ENCODE peak calls at places on chromosomes 11 and 22, in ten cellular contexts. One of them, this sample, is unnamed.

GRCh38 chr11:102604875-102605274 is 20.3 kb downstream of the MMP20 start:
- DNase-seq in A549: no peak
- DNase-seq in ascending aorta: no peak
- DNase-seq in AG10803: no peak
- DNase-seq in choroid plexus epithelial cell: no peak
- DNase-seq in fibroblast of villous mesenchyme: no peak
- DNase-seq in BE2C: no peak
- DNase-seq in tibial artery: no peak
- DNase-seq in IMR-90: no peak
- DNase-seq in right lobe of liver: no peak
- DNase-seq in this sample: peak

GRCh38 chr11:86247608-86248007 is 3.1 kb downstream of the EED start:
- DNase-seq in A549: no peak
- DNase-seq in ascending aorta: no peak
- DNase-seq in AG10803: no peak
- DNase-seq in choroid plexus epithelial cell: no peak
- DNase-seq in fibroblast of villous mesenchyme: no peak
- DNase-seq in BE2C: no peak
- DNase-seq in tibial artery: no peak
- DNase-seq in IMR-90: no peak
- DNase-seq in right lobe of liver: no peak
- DNase-seq in this sample: peak

GRCh38 chr11:116193321-116194114 is 579.3 kb downstream of the BUD13 start:
- DNase-seq in A549: peak
- DNase-seq in ascending aorta: no peak
- DNase-seq in AG10803: peak
- DNase-seq in choroid plexus epithelial cell: peak
- DNase-seq in fibroblast of villous mesenchyme: peak
- DNase-seq in BE2C: peak
- DNase-seq in tibial artery: no peak
- DNase-seq in IMR-90: peak
- DNase-seq in right lobe of liver: no peak
- DNase-seq in this sample: peak

GRCh38 chr11:72584293-72584921 is 89.8 kb downstream of the PDE2A start:
- DNase-seq in A549: no peak
- DNase-seq in ascending aorta: peak
- DNase-seq in AG10803: peak
- DNase-seq in choroid plexus epithelial cell: no peak
- DNase-seq in fibroblast of villous mesenchyme: peak
- DNase-seq in BE2C: no peak
- DNase-seq in tibial artery: peak
- DNase-seq in IMR-90: peak
- DNase-seq in right lobe of liver: peak
- DNase-seq in this sample: peak

GRCh38 chr11:1749020-1749758 is 1.2 kb downstream of the IFITM10 start:
- DNase-seq in A549: no peak
- DNase-seq in ascending aorta: peak
- DNase-seq in AG10803: no peak
- DNase-seq in choroid plexus epithelial cell: no peak
- DNase-seq in fibroblast of villous mesenchyme: no peak
- DNase-seq in BE2C: no peak
- DNase-seq in tibial artery: peak
- DNase-seq in IMR-90: no peak
- DNase-seq in right lobe of liver: peak
- DNase-seq in this sample: peak

GRCh38 chr11:103737791-103738190 is 298.6 kb upstream of the DDI1 start:
- DNase-seq in A549: no peak
- DNase-seq in ascending aorta: no peak
- DNase-seq in AG10803: no peak
- DNase-seq in choroid plexus epithelial cell: peak
- DNase-seq in fibroblast of villous mesenchyme: no peak
- DNase-seq in BE2C: no peak
- DNase-seq in tibial artery: no peak
- DNase-seq in IMR-90: no peak
- DNase-seq in right lobe of liver: no peak
- DNase-seq in this sample: no peak

GRCh38 chr11:108891909-108892511 is 227.1 kb downstream of the DDX10 start:
- DNase-seq in A549: no peak
- DNase-seq in ascending aorta: no peak
- DNase-seq in AG10803: no peak
- DNase-seq in choroid plexus epithelial cell: no peak
- DNase-seq in fibroblast of villous mesenchyme: no peak
- DNase-seq in BE2C: no peak
- DNase-seq in tibial artery: no peak
- DNase-seq in IMR-90: no peak
- DNase-seq in right lobe of liver: no peak
- DNase-seq in this sample: no peak

GRCh38 chr11:67498544-67498972 is 6.6 kb downstream of the PITPNM1 start:
- DNase-seq in A549: no peak
- DNase-seq in ascending aorta: no peak
- DNase-seq in AG10803: no peak
- DNase-seq in choroid plexus epithelial cell: no peak
- DNase-seq in fibroblast of villous mesenchyme: no peak
- DNase-seq in BE2C: no peak
- DNase-seq in tibial artery: no peak
- DNase-seq in IMR-90: no peak
- DNase-seq in right lobe of liver: peak
- DNase-seq in this sample: no peak

GRCh38 chr22:43707650-43708049 is 104.5 kb downstream of the EFCAB6 start:
- DNase-seq in A549: no peak
- DNase-seq in ascending aorta: no peak
- DNase-seq in AG10803: no peak
- DNase-seq in choroid plexus epithelial cell: no peak
- DNase-seq in fibroblast of villous mesenchyme: peak
- DNase-seq in BE2C: no peak
- DNase-seq in tibial artery: no peak
- DNase-seq in IMR-90: no peak
- DNase-seq in right lobe of liver: no peak
- DNase-seq in this sample: peak

GRCh38 chr11:8722809-8723208 is 40.2 kb downstream of the RPL27A start:
- DNase-seq in A549: no peak
- DNase-seq in ascending aorta: no peak
- DNase-seq in AG10803: no peak
- DNase-seq in choroid plexus epithelial cell: no peak
- DNase-seq in fibroblast of villous mesenchyme: no peak
- DNase-seq in BE2C: no peak
- DNase-seq in tibial artery: no peak
- DNase-seq in IMR-90: no peak
- DNase-seq in right lobe of liver: no peak
- DNase-seq in this sample: no peak

GRCh38 chr22:35961480-35961902 is 67.1 kb downstream of the RBFOX2 start:
- DNase-seq in A549: peak
- DNase-seq in ascending aorta: peak
- DNase-seq in AG10803: peak
- DNase-seq in choroid plexus epithelial cell: peak
- DNase-seq in fibroblast of villous mesenchyme: peak
- DNase-seq in BE2C: peak
- DNase-seq in tibial artery: no peak
- DNase-seq in IMR-90: peak
- DNase-seq in right lobe of liver: no peak
- DNase-seq in this sample: peak

DNA sequence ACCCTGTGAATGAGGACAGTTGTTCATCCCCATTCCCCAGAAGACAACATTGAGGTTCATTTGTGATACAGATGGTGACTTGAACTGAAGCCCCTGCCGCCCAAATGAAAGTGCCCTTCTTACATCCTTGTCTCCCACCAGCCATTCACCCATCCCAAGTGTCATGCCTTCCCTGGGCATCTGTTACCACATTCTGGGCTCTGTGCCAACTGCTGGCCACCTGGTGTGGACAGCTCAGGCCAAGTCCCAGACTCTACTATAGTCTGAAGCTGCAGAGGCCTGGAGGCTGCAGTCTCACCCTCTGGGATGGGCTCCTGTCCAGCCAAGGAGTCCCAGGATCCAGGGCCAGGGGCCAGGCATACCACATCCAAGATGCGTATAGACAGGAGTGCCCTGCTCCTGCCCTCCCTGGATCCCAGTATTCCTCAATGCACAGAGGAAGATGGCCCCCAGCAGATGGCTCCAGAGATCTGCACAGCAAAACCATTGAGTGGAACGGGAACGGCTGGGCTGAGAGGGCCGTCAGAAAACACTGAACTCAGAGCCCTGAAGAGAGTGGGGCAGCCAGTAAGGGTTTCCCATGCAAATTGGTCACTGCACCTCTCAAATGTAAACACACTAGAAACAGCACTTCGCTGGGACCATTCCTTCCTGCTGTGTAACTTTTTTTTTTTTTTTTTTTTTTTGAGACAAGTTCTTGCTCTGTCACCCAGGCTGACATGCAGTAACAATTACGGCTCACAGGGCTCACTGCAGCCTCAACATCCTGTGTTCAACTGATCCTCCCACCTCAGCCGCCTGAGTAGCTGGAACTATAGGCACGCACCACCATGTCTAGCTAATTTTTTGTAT is 22.8 kb downstream of the ARRB1 start:
- DNase-seq in A549: peak
- DNase-seq in ascending aorta: peak
- DNase-seq in AG10803: peak
- DNase-seq in choroid plexus epithelial cell: peak
- DNase-seq in fibroblast of villous mesenchyme: peak
- DNase-seq in BE2C: peak
- DNase-seq in tibial artery: peak
- DNase-seq in IMR-90: peak
- DNase-seq in right lobe of liver: peak
- DNase-seq in this sample: peak
- TF ChIP-seq CTCF in A549: peak
- TF ChIP-seq CTCF in ascending aorta: peak
- TF ChIP-seq CTCF in AG10803: peak
- TF ChIP-seq CTCF in choroid plexus epithelial cell: peak
- TF ChIP-seq CTCF in fibroblast of villous mesenchyme: peak
- TF ChIP-seq CTCF in BE2C: peak
- TF ChIP-seq CTCF in tibial artery: peak
- TF ChIP-seq CTCF in IMR-90: peak
- TF ChIP-seq CTCF in right lobe of liver: peak
- TF ChIP-seq CTCF in this sample: peak

GRCh38 chr11:69010361-69010891 is 2.6 kb downstream of the MRGPRF start:
- DNase-seq in A549: no peak
- DNase-seq in ascending aorta: no peak
- DNase-seq in AG10803: no peak
- DNase-seq in choroid plexus epithelial cell: no peak
- DNase-seq in fibroblast of villous mesenchyme: no peak
- DNase-seq in BE2C: no peak
- DNase-seq in tibial artery: no peak
- DNase-seq in IMR-90: peak
- DNase-seq in right lobe of liver: no peak
- DNase-seq in this sample: peak

GRCh38 chr11:69009441-69010211 is 3.4 kb downstream of the MRGPRF start:
- DNase-seq in A549: no peak
- DNase-seq in ascending aorta: peak
- DNase-seq in AG10803: no peak
- DNase-seq in choroid plexus epithelial cell: no peak
- DNase-seq in fibroblast of villous mesenchyme: no peak
- DNase-seq in BE2C: no peak
- DNase-seq in tibial artery: peak
- DNase-seq in IMR-90: no peak
- DNase-seq in right lobe of liver: no peak
- DNase-seq in this sample: no peak

GRCh38 chr11:69012092-69013008 is 696 bp downstream of the MRGPRF start:
- DNase-seq in A549: no peak
- DNase-seq in ascending aorta: no peak
- DNase-seq in AG10803: peak
- DNase-seq in choroid plexus epithelial cell: peak
- DNase-seq in fibroblast of villous mesenchyme: peak
- DNase-seq in BE2C: no peak
- DNase-seq in tibial artery: no peak
- DNase-seq in IMR-90: peak
- DNase-seq in right lobe of liver: no peak
- DNase-seq in this sample: no peak

GRCh38 chr11:69011624-69012091 is 1.4 kb downstream of the MRGPRF start:
- DNase-seq in A549: no peak
- DNase-seq in ascending aorta: no peak
- DNase-seq in AG10803: no peak
- DNase-seq in choroid plexus epithelial cell: no peak
- DNase-seq in fibroblast of villous mesenchyme: no peak
- DNase-seq in BE2C: no peak
- DNase-seq in tibial artery: no peak
- DNase-seq in IMR-90: no peak
- DNase-seq in right lobe of liver: no peak
- DNase-seq in this sample: no peak

GRCh38 chr11:69010964-69011623 is 2.0 kb downstream of the MRGPRF start:
- DNase-seq in A549: no peak
- DNase-seq in ascending aorta: peak
- DNase-seq in AG10803: peak
- DNase-seq in choroid plexus epithelial cell: peak
- DNase-seq in fibroblast of villous mesenchyme: peak
- DNase-seq in BE2C: no peak
- DNase-seq in tibial artery: peak
- DNase-seq in IMR-90: peak
- DNase-seq in right lobe of liver: peak
- DNase-seq in this sample: peak
- H3K4me3 ChIP-seq in A549: no peak
- H3K4me3 ChIP-seq in ascending aorta: peak
- H3K4me3 ChIP-seq in AG10803: peak
- H3K4me3 ChIP-seq in choroid plexus epithelial cell: peak
- H3K4me3 ChIP-seq in fibroblast of villous mesenchyme: peak
- H3K4me3 ChIP-seq in BE2C: no peak
- H3K4me3 ChIP-seq in tibial artery: peak
- H3K4me3 ChIP-seq in IMR-90: peak
- H3K4me3 ChIP-seq in right lobe of liver: peak
- H3K4me3 ChIP-seq in this sample: no peak

DNA sequence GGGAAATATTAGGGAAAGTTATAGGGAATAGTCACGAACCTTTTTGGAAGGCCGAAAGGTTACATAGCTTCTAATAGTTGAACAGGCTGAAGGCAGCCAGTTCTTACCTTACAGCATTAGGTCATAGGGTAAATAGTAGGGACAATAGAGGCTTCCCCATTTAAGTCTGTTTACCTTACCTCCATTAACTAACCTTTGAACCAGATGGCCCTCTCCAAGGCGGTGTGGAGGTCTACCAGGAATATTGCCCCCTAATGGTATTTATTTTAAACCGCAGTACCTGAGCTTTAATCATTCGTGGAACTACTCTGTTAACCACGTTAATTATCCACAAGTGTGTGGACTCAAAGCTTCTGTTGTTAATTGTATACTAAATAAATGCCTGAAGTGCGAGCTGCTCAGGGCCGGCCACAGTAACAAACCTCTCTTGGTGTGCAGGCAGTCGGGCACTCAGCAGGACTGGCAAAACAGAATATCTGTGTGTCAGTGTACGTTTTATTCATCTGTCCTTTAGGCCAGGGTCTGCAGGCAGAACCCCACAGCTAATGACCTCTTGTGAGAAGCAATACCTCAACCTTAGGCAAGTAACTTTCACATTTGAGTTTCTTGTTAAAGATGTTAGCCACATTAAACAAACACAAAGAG is 81.7 kb downstream of the PRCP start:
- DNase-seq in A549: no peak
- DNase-seq in ascending aorta: no peak
- DNase-seq in AG10803: no peak
- DNase-seq in choroid plexus epithelial cell: no peak
- DNase-seq in fibroblast of villous mesenchyme: no peak
- DNase-seq in BE2C: no peak
- DNase-seq in tibial artery: no peak
- DNase-seq in IMR-90: no peak
- DNase-seq in right lobe of liver: no peak
- DNase-seq in this sample: no peak
- TF ChIP-seq CTCF in A549: peak
- TF ChIP-seq CTCF in ascending aorta: no peak
- TF ChIP-seq CTCF in AG10803: no peak
- TF ChIP-seq CTCF in choroid plexus epithelial cell: no peak
- TF ChIP-seq CTCF in fibroblast of villous mesenchyme: no peak
- TF ChIP-seq CTCF in BE2C: peak
- TF ChIP-seq CTCF in tibial artery: no peak
- TF ChIP-seq CTCF in IMR-90: no peak
- TF ChIP-seq CTCF in right lobe of liver: no peak
- TF ChIP-seq CTCF in this sample: no peak

GRCh38 chr11:46674463-46675287 is 25.7 kb downstream of the ARHGAP1 start:
- DNase-seq in A549: no peak
- DNase-seq in ascending aorta: no peak
- DNase-seq in AG10803: no peak
- DNase-seq in choroid plexus epithelial cell: peak
- DNase-seq in fibroblast of villous mesenchyme: peak
- DNase-seq in BE2C: peak
- DNase-seq in tibial artery: peak
- DNase-seq in IMR-90: peak
- DNase-seq in right lobe of liver: peak
- DNase-seq in this sample: no peak
- H3K4me3 ChIP-seq in A549: no peak
- H3K4me3 ChIP-seq in ascending aorta: no peak
- H3K4me3 ChIP-seq in AG10803: no peak
- H3K4me3 ChIP-seq in choroid plexus epithelial cell: no peak
- H3K4me3 ChIP-seq in fibroblast of villous mesenchyme: no peak
- H3K4me3 ChIP-seq in BE2C: no peak
- H3K4me3 ChIP-seq in tibial artery: no peak
- H3K4me3 ChIP-seq in IMR-90: no peak
- H3K4me3 ChIP-seq in right lobe of liver: no peak
- H3K4me3 ChIP-seq in this sample: no peak